ENCODE peak calls at places on chromosomes 11 and 22, in seven cellular contexts. H is IMR-90, X is tibial artery, Q is tibial nerve, C is upper lobe of right lung, W is right lobe of liver, S is coronary artery. B is an unnamed sample.

GRCh38 chr11:44944181-44944852 is 6.4 kb downstream of the TP53I11 start:
- DNase-seq in W (no peak), H (peak), S (no peak), C (no peak), X (no peak), Q (no peak), B (no peak)

GRCh38 chr11:120929664-120930154 is 94.2 kb upstream of the TBCEL start:
- DNase-seq in Q (no peak), H (peak), C (no peak), S (no peak), W (no peak), X (no peak), B (no peak)

GRCh38 chr11:12090061-12090572 is 20.3 kb upstream of the MICAL2 start:
- DNase-seq in S (no peak), C (peak), W (no peak), Q (no peak), X (peak), H (peak), B (no peak)

GRCh38 chr11:13923716-13924650 is 38.5 kb upstream of the SPON1 start:
- DNase-seq in C (no peak), Q (no peak), H (no peak), S (no peak), W (no peak), X (no peak), B (peak)

GRCh38 chr11:83162377-83162776 is 5.4 kb downstream of the PCF11 start:
- DNase-seq in Q (no peak), H (peak), S (no peak), C (no peak), W (no peak), X (no peak), B (no peak)

GRCh38 chr11:96303067-96303466 is 39.9 kb downstream of the MAML2 start:
- DNase-seq in Q (no peak), W (no peak), H (peak), S (no peak), C (no peak), X (no peak), B (no peak)

GRCh38 chr11:72217856-72218745 is 1.5 kb downstream of the FOLR2 start:
- DNase-seq in Q (no peak), X (no peak), W (no peak), S (peak), H (no peak), C (no peak), B (peak)

GRCh38 chr11:123587559-123587958 is 66.9 kb downstream of the SCN3B start:
- DNase-seq in C (no peak), X (no peak), W (no peak), Q (no peak), S (no peak), H (no peak), B (no peak)

GRCh38 chr22:31148953-31149627 is 8.8 kb upstream of the PLA2G3 start:
- DNase-seq in X (peak), S (peak), C (peak), W (no peak), Q (no peak), H (peak), B (no peak)

GRCh38 chr11:45178890-45179663 is 32.6 kb downstream of the PRDM11 start:
- DNase-seq in Q (no peak), X (no peak), H (peak), W (no peak), S (no peak), C (no peak), B (no peak)

DNA sequence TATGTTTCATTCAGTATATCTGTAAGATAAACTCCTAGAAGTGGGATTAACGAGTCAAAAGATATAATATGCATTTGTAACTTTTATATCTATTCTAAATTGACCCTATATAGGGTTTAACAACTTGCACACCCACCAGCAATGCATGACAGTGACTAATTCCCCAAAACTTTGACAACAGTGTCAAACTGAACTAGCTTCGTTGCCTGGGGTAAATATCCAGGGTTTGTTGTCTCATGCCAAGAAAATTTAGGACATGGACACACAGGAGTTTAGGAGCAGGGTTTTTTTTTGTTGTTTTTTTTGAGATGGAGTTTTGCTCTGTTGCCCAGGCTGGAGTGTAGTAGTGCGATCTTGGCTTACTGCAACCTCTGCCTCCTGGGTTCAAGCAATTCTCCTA is 5.1 kb downstream of the SNU13 start:
- DNase-seq in H (no peak), S (no peak), X (no peak), W (no peak), Q (no peak), C (no peak), B (no peak)
- H3K27ac ChIP-seq in H (no peak), S (no peak), X (no peak), W (no peak), Q (no peak), C (no peak), B (no peak)

DNA sequence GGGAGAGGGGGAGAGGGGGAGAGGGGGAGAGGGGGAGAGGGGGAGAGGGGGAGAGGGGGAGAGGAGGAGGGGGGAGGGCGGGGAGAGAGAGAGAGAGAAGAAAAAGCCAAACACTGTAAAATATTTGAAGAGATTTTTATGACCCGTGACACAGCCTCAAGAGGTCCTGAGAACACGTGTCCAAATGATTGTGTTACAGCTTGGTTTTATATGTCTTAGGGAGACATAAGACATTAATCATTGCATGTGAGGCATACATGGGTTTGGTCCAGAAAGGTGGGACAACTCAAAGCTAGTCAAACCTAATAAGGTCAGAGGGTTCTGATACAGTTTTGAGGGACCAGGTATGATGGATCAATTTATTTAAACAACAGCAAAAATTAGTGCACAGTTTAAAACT is 252.0 kb upstream of the ANO3 start:
- DNase-seq in H (no peak), X (no peak), S (no peak), Q (no peak), C (no peak), W (no peak), B (no peak)
- H3K27ac ChIP-seq in H (no peak), X (no peak), S (no peak), Q (no peak), C (no peak), W (no peak), B (no peak)

DNA sequence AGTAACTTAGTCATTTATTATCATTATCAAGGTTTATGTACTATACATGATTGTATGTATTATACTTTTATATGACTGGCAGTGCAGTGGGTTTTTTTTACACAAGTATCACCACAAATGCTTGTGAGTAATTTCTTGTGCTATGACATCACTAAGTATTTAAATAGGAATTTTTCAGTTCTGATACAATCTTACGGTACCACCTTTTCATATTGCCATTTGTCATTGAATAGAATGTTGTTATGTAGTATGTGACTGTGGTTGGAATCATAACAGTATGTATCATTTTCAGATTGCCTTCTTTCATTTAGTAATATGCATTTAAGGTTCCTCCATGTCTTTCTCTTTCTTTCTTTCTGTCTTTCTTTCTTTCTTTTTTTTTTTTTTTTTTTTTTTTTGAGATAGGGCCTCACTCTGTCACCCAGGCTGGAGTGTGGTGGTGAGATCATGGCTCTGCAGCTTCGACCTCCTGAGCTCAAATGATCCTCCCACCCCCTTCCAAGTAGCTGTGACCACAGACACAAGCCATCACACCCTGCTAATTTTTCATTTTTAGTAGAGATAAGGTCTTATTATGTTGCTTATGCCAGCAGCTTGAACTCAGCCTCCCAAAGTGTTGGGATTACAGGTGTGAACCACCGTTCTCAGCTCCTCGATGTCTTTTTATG is 18.6 kb downstream of the ATM start:
- DNase-seq in W (no peak), S (no peak), X (no peak), H (peak), Q (no peak), C (no peak), B (no peak)
- H3K27ac ChIP-seq in W (no peak), S (no peak), X (no peak), H (no peak), Q (no peak), C (no peak), B (no peak)

DNA sequence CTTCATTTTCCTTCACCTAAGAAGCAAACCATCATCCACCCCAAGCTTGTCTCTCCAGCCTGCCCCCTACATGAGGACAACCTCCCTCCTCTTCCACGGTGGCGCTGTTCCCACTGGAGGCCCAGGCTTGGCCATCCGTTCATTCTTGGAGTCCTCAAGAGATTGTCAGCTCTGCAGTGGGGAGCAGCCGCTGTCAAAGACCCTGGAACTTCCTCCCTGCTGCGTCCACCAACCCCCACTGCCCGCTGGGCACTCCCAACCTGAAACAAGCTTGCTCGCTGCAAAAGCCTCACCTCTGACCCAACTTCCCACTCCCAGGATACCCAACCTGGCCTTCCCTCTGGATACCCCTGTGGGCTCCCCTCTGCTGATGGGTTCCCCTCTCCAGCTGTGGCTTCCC is 10.4 kb upstream of the CD81 start:
- DNase-seq in C (no peak), Q (no peak), W (no peak), S (no peak), H (no peak), X (no peak), B (no peak)
- H3K27ac ChIP-seq in C (no peak), Q (no peak), W (no peak), S (no peak), H (no peak), X (no peak), B (no peak)

GRCh38 chr22:24128631-24129601 is 52.4 kb upstream of the SUSD2 start:
- DNase-seq in C (no peak), W (no peak), S (no peak), X (no peak), Q (no peak), H (no peak), B (no peak)
- H3K27ac ChIP-seq in C (no peak), W (no peak), S (no peak), X (no peak), Q (no peak), H (no peak), B (no peak)

GRCh38 chr22:32620992-32621391 is 146.4 kb downstream of the FBXO7 start:
- DNase-seq in H (no peak), Q (no peak), W (no peak), C (no peak), S (no peak), X (no peak), B (no peak)
- H3K27ac ChIP-seq in H (peak), Q (peak), W (no peak), C (peak), S (peak), X (peak), B (peak)

GRCh38 chr11:20081336-20081735 is 78.9 kb downstream of the DBX1 start:
- DNase-seq in X (no peak), Q (no peak), W (no peak), S (no peak), H (no peak), C (no peak), B (no peak)
- H3K27ac ChIP-seq in X (no peak), Q (no peak), W (no peak), S (no peak), H (no peak), C (no peak), B (no peak)

B was measured in vagina.